ENCODE peak calls at places on chromosomes 7 and 10, in nine cellular contexts. R, L, M, G, X, K, U, A and D are unnamed samples.
A peak's percentile ranks its signal among the peaks of the same experiment; 100 is the strongest.

GRCh38 chr10:50504389-50504788 is 119.4 kb downstream of the SGMS1 start:
- DNase-seq in R (no peak), M (no peak), U (no peak), K (no peak), X (no peak), G (no peak), L (no peak), A (no peak), D (no peak)

GRCh38 chr10:62627985-62628384 is 176.5 kb upstream of the ADO start:
- DNase-seq in G (no peak), L (peak; percentile 5), U (no peak), R (peak; percentile 20), X (no peak), K (no peak), M (no peak), A (no peak), D (no peak)

GRCh38 chr7:4809091-4809591 is 33.7 kb downstream of the AP5Z1 start:
- DNase-seq in M (no peak), R (no peak), A (no peak), U (no peak), G (no peak), L (no peak), K (no peak), X (no peak), D (peak; percentile 76)

GRCh38 chr7:134886353-134887057 is 99.8 kb upstream of the AGBL3 start:
- DNase-seq in M (peak; percentile 86), G (peak; percentile 21), A (no peak), X (no peak), K (no peak), L (no peak), U (no peak), R (no peak), D (peak; percentile 86)

GRCh38 chr10:4144802-4145201 is 359.8 kb upstream of the KLF6 start:
- DNase-seq in U (no peak), L (peak; percentile 58), K (no peak), X (no peak), M (no peak), G (no peak), R (no peak), A (no peak), D (no peak)

GRCh38 chr10:76202777-76203176 is 771.4 kb downstream of the LRMDA start:
- DNase-seq in X (no peak), G (no peak), M (peak; percentile 49), L (no peak), A (no peak), K (no peak), U (no peak), R (no peak), D (no peak)

GRCh38 chr7:158582089-158582456 is 5.5 kb downstream of the PTPRN2 start:
- DNase-seq in K (no peak), U (no peak), M (no peak), L (no peak), X (no peak), G (no peak), R (no peak), A (no peak), D (peak; percentile 19)

GRCh38 chr10:117375360-117376147 is at the start of gene PDZD8:
- DNase-seq in M (peak; percentile 91), U (peak; percentile 98), A (peak; percentile 99), X (peak; percentile 65), K (peak; percentile 87), G (peak; percentile 77), R (peak; percentile 93), L (peak; percentile 91), D (peak; percentile 97)

GRCh38 chr10:123865350-123865749 is 26.3 kb downstream of the CPXM2 start:
- DNase-seq in G (no peak), L (no peak), X (no peak), U (no peak), K (no peak), A (no peak), M (no peak), R (no peak), D (no peak)

GRCh38 chr7:76303829-76304505 is 1.5 kb downstream of the HSPB1 start:
- DNase-seq in K (no peak), U (no peak), A (no peak), G (peak; percentile 43), X (no peak), R (peak; percentile 58), L (no peak), M (peak; percentile 38), D (no peak)

GRCh38 chr10:116470071-116470470 is 42.4 kb downstream of the PNLIPRP3 start:
- DNase-seq in R (no peak), L (no peak), U (no peak), A (no peak), K (no peak), G (no peak), X (no peak), M (no peak), D (no peak)

GRCh38 chr7:131956864-131957263 is 400.4 kb upstream of the PODXL start:
- DNase-seq in L (no peak), A (no peak), U (no peak), R (no peak), X (no peak), G (no peak), K (no peak), M (no peak), D (no peak)

GRCh38 chr7:44461387-44461786 is 29.1 kb downstream of the NUDCD3 start:
- DNase-seq in G (no peak), M (peak; percentile 58), A (no peak), R (no peak), K (no peak), L (no peak), X (no peak), U (no peak), D (no peak)

GRCh38 chr7:100122067-100122466 is 2.6 kb downstream of the CNPY4 start:
- DNase-seq in M (no peak), A (no peak), K (no peak), U (no peak), X (no peak), L (no peak), G (peak; percentile 90), R (no peak), D (no peak)

GRCh38 chr10:89478085-89478738 is 57.2 kb downstream of the SLC16A12 start:
- DNase-seq in K (no peak), X (no peak), U (no peak), M (peak; percentile 99), A (no peak), R (peak; percentile 18), G (no peak), L (no peak), D (no peak)

GRCh38 chr10:96509017-96509641 is 4.6 kb downstream of the TLL2 start:
- DNase-seq in K (no peak), M (peak; percentile 95), L (no peak), X (no peak), R (no peak), A (no peak), G (no peak), U (no peak), D (no peak)

GRCh38 chr10:97509120-97509670 is 10.5 kb downstream of the UBTD1 start:
- DNase-seq in G (no peak), U (peak; percentile 74), L (no peak), A (no peak), R (no peak), K (no peak), M (no peak), X (no peak), D (no peak)

GRCh38 chr10:110857265-110858158 is 14.2 kb upstream of the PDCD4 start:
- DNase-seq in L (peak; percentile 88), M (peak; percentile 72), R (no peak), X (no peak), K (no peak), U (no peak), G (peak; percentile 59), A (no peak), D (peak; percentile 61)

GRCh38 chr10:61184429-61184828 is 240.4 kb upstream of the RHOBTB1 start:
- DNase-seq in U (no peak), M (no peak), K (no peak), L (no peak), G (no peak), A (no peak), X (no peak), R (no peak), D (no peak)

GRCh38 chr7:129298268-129298893 is 73.6 kb downstream of the AHCYL2 start:
- DNase-seq in R (peak; percentile 49), K (peak; percentile 29), L (no peak), M (peak; percentile 69), U (no peak), G (peak; percentile 36), X (no peak), A (no peak), D (no peak)

GRCh38 chr10:16518822-16519221 is 2.9 kb downstream of the C1QL3 start:
- DNase-seq in L (no peak), R (no peak), A (no peak), M (peak; percentile 26), X (no peak), K (no peak), G (no peak), U (no peak), D (no peak)
- TF ChIP-seq CTCF in L (no peak), R (peak; percentile 38), A (no peak), M (peak; percentile 45), X (no peak), K (peak; percentile 56), G (no peak), U (peak; percentile 19), D (no peak)

GRCh38 chr7:101216860-101217387 is 457 bp downstream of the PLOD3 start:
- DNase-seq in U (no peak), M (no peak), A (no peak), K (no peak), L (no peak), G (no peak), X (no peak), R (no peak), D (no peak)
- TF ChIP-seq CTCF in U (no peak), M (no peak), A (no peak), K (no peak), L (no peak), G (no peak), X (no peak), R (no peak), D (no peak)

DNA sequence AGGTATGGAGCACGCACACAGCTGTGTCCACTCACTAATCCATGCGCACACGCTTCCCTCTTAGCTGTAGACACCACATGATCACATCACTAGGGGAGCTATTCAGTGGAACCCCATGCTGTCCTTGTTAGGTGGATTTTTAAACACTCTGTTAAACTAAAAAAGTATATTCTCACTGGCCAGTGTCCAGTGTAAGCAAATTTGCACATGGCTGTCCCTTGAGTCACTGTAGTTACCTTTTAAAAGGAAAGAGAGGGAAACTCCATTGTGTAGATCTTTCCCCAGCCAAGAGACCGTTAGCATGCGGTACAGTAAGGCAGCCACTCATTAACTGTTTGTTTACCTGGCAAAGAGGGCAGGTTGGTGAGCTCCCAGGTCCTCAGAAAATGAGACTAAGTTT is 81.6 kb upstream of the INSYN2A start:
- DNase-seq in M (peak; percentile 65), A (no peak), K (no peak), U (no peak), R (peak; percentile 21), L (no peak), G (peak; percentile 69), X (no peak), D (no peak)
- TF ChIP-seq CTCF in M (no peak), A (no peak), K (no peak), U (no peak), R (no peak), L (no peak), G (peak; percentile 26), X (no peak), D (no peak)

DNA sequence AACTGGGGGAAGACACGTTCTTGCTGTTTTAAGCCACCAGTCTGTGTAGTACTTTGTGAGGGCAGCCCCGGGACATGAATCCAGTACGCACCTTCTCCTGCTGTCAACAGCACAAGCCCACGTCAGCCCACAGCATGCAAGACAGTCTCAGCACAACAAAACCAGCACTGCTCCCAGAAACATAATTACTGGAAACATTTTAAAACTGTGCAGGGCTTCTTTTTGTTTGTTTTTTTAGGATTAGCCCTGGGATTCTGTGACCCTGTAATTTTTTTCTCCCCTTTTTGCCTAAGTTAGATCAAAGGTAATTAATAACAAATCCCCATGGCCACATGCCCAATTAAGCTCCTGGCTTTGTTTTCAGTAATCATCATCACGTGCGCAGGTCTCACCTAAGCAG is 87.5 kb downstream of the VOPP1 start:
- DNase-seq in R (no peak), L (no peak), G (no peak), K (no peak), U (no peak), M (no peak), X (no peak), A (no peak), D (no peak)
- TF ChIP-seq CTCF in R (no peak), L (no peak), G (no peak), K (no peak), U (no peak), M (no peak), X (no peak), A (no peak), D (no peak)